ENCODE peak calls at places on chromosomes 2 and 18, in seven cellular contexts. One of them, this sample, is unnamed.

GRCh38 chr2:79982445-79982844 is 322.1 kb downstream of the LRRTM1 start:
- DNase-seq in AG10803: no peak
- DNase-seq in activated naive CD4-positive, alpha-beta T cell treated with anti-CD3 and anti-CD28 coated beads, Interleukin-2, amount 50 U/mL, for 72 hours: no peak
- DNase-seq in NCI-H1092: no peak
- DNase-seq in HCT116: no peak
- DNase-seq in stimulated activated CD4-positive, alpha-beta T cell treated with anti-CD3 and anti-CD28 coated beads, Interleukin-1b, Interleukin-23, amount 100 ng/mL, for 48 hours: no peak
- DNase-seq in NCI-H524 treated with DMSO at 0.1 percent for 48 hours: no peak
- DNase-seq in this sample: no peak

GRCh38 chr2:70420740-70421139 is 118.9 kb upstream of the FAM136A start:
- DNase-seq in AG10803: no peak
- DNase-seq in activated naive CD4-positive, alpha-beta T cell treated with anti-CD3 and anti-CD28 coated beads, Interleukin-2, amount 50 U/mL, for 72 hours: no peak
- DNase-seq in NCI-H1092: no peak
- DNase-seq in HCT116: no peak
- DNase-seq in stimulated activated CD4-positive, alpha-beta T cell treated with anti-CD3 and anti-CD28 coated beads, Interleukin-1b, Interleukin-23, amount 100 ng/mL, for 48 hours: no peak
- DNase-seq in NCI-H524 treated with DMSO at 0.1 percent for 48 hours: no peak
- DNase-seq in this sample: no peak

GRCh38 chr2:9230051-9230802 is 23.6 kb downstream of the ASAP2 start:
- DNase-seq in AG10803: peak; percentile 73
- DNase-seq in activated naive CD4-positive, alpha-beta T cell treated with anti-CD3 and anti-CD28 coated beads, Interleukin-2, amount 50 U/mL, for 72 hours: no peak
- DNase-seq in NCI-H1092: no peak
- DNase-seq in HCT116: no peak
- DNase-seq in stimulated activated CD4-positive, alpha-beta T cell treated with anti-CD3 and anti-CD28 coated beads, Interleukin-1b, Interleukin-23, amount 100 ng/mL, for 48 hours: no peak
- DNase-seq in NCI-H524 treated with DMSO at 0.1 percent for 48 hours: no peak
- DNase-seq in this sample: no peak

GRCh38 chr2:42368817-42369550 is 8.0 kb upstream of the COX7A2L start:
- DNase-seq in AG10803: no peak
- DNase-seq in activated naive CD4-positive, alpha-beta T cell treated with anti-CD3 and anti-CD28 coated beads, Interleukin-2, amount 50 U/mL, for 72 hours: no peak
- DNase-seq in NCI-H1092: peak; percentile 19
- DNase-seq in HCT116: no peak
- DNase-seq in stimulated activated CD4-positive, alpha-beta T cell treated with anti-CD3 and anti-CD28 coated beads, Interleukin-1b, Interleukin-23, amount 100 ng/mL, for 48 hours: no peak
- DNase-seq in NCI-H524 treated with DMSO at 0.1 percent for 48 hours: no peak
- DNase-seq in this sample: no peak

GRCh38 chr2:69831354-69831905 is 2.0 kb downstream of the GMCL1 start:
- DNase-seq in AG10803: no peak
- DNase-seq in activated naive CD4-positive, alpha-beta T cell treated with anti-CD3 and anti-CD28 coated beads, Interleukin-2, amount 50 U/mL, for 72 hours: no peak
- DNase-seq in NCI-H1092: no peak
- DNase-seq in HCT116: no peak
- DNase-seq in stimulated activated CD4-positive, alpha-beta T cell treated with anti-CD3 and anti-CD28 coated beads, Interleukin-1b, Interleukin-23, amount 100 ng/mL, for 48 hours: no peak
- DNase-seq in NCI-H524 treated with DMSO at 0.1 percent for 48 hours: no peak
- DNase-seq in this sample: no peak

GRCh38 chr18:9757851-9758587 is 49.9 kb downstream of the RAB31 start:
- DNase-seq in AG10803: peak; percentile 57
- DNase-seq in activated naive CD4-positive, alpha-beta T cell treated with anti-CD3 and anti-CD28 coated beads, Interleukin-2, amount 50 U/mL, for 72 hours: no peak
- DNase-seq in NCI-H1092: no peak
- DNase-seq in HCT116: no peak
- DNase-seq in stimulated activated CD4-positive, alpha-beta T cell treated with anti-CD3 and anti-CD28 coated beads, Interleukin-1b, Interleukin-23, amount 100 ng/mL, for 48 hours: no peak
- DNase-seq in NCI-H524 treated with DMSO at 0.1 percent for 48 hours: no peak
- DNase-seq in this sample: no peak

GRCh38 chr2:238321467-238321866 is 1.1 kb downstream of the TRAF3IP1 start:
- DNase-seq in AG10803: no peak
- DNase-seq in activated naive CD4-positive, alpha-beta T cell treated with anti-CD3 and anti-CD28 coated beads, Interleukin-2, amount 50 U/mL, for 72 hours: no peak
- DNase-seq in NCI-H1092: no peak
- DNase-seq in HCT116: no peak
- DNase-seq in stimulated activated CD4-positive, alpha-beta T cell treated with anti-CD3 and anti-CD28 coated beads, Interleukin-1b, Interleukin-23, amount 100 ng/mL, for 48 hours: no peak
- DNase-seq in NCI-H524 treated with DMSO at 0.1 percent for 48 hours: no peak
- DNase-seq in this sample: no peak

GRCh38 chr2:102803041-102803896 is 41.4 kb downstream of the TMEM182 start:
- DNase-seq in AG10803: no peak
- DNase-seq in activated naive CD4-positive, alpha-beta T cell treated with anti-CD3 and anti-CD28 coated beads, Interleukin-2, amount 50 U/mL, for 72 hours: no peak
- DNase-seq in NCI-H1092: no peak
- DNase-seq in HCT116: no peak
- DNase-seq in stimulated activated CD4-positive, alpha-beta T cell treated with anti-CD3 and anti-CD28 coated beads, Interleukin-1b, Interleukin-23, amount 100 ng/mL, for 48 hours: no peak
- DNase-seq in NCI-H524 treated with DMSO at 0.1 percent for 48 hours: no peak
- DNase-seq in this sample: no peak

GRCh38 chr2:71925268-71926097 is 222.2 kb downstream of the CYP26B1 start:
- DNase-seq in AG10803: no peak
- DNase-seq in activated naive CD4-positive, alpha-beta T cell treated with anti-CD3 and anti-CD28 coated beads, Interleukin-2, amount 50 U/mL, for 72 hours: no peak
- DNase-seq in NCI-H1092: no peak
- DNase-seq in HCT116: no peak
- DNase-seq in stimulated activated CD4-positive, alpha-beta T cell treated with anti-CD3 and anti-CD28 coated beads, Interleukin-1b, Interleukin-23, amount 100 ng/mL, for 48 hours: no peak
- DNase-seq in NCI-H524 treated with DMSO at 0.1 percent for 48 hours: no peak
- DNase-seq in this sample: no peak

GRCh38 chr2:110157153-110157793 is 41.7 kb upstream of the MALL start:
- DNase-seq in AG10803: peak; percentile 64
- DNase-seq in activated naive CD4-positive, alpha-beta T cell treated with anti-CD3 and anti-CD28 coated beads, Interleukin-2, amount 50 U/mL, for 72 hours: no peak
- DNase-seq in NCI-H1092: peak; percentile 1
- DNase-seq in HCT116: peak; percentile 66
- DNase-seq in stimulated activated CD4-positive, alpha-beta T cell treated with anti-CD3 and anti-CD28 coated beads, Interleukin-1b, Interleukin-23, amount 100 ng/mL, for 48 hours: no peak
- DNase-seq in NCI-H524 treated with DMSO at 0.1 percent for 48 hours: no peak
- DNase-seq in this sample: peak; percentile 67

GRCh38 chr2:9753665-9754531 is 89.4 kb upstream of the TAF1B start:
- DNase-seq in AG10803: no peak
- DNase-seq in activated naive CD4-positive, alpha-beta T cell treated with anti-CD3 and anti-CD28 coated beads, Interleukin-2, amount 50 U/mL, for 72 hours: peak; percentile 46
- DNase-seq in NCI-H1092: no peak
- DNase-seq in HCT116: no peak
- DNase-seq in stimulated activated CD4-positive, alpha-beta T cell treated with anti-CD3 and anti-CD28 coated beads, Interleukin-1b, Interleukin-23, amount 100 ng/mL, for 48 hours: peak; percentile 72
- DNase-seq in NCI-H524 treated with DMSO at 0.1 percent for 48 hours: no peak
- DNase-seq in this sample: no peak

GRCh38 chr2:172223601-172224054 is 120.9 kb upstream of the DLX2 start:
- DNase-seq in AG10803: no peak
- DNase-seq in activated naive CD4-positive, alpha-beta T cell treated with anti-CD3 and anti-CD28 coated beads, Interleukin-2, amount 50 U/mL, for 72 hours: no peak
- DNase-seq in NCI-H1092: no peak
- DNase-seq in HCT116: no peak
- DNase-seq in stimulated activated CD4-positive, alpha-beta T cell treated with anti-CD3 and anti-CD28 coated beads, Interleukin-1b, Interleukin-23, amount 100 ng/mL, for 48 hours: no peak
- DNase-seq in NCI-H524 treated with DMSO at 0.1 percent for 48 hours: no peak
- DNase-seq in this sample: no peak

GRCh38 chr2:24766609-24767008 is 26.6 kb downstream of the PTRHD1 start:
- DNase-seq in AG10803: no peak
- DNase-seq in activated naive CD4-positive, alpha-beta T cell treated with anti-CD3 and anti-CD28 coated beads, Interleukin-2, amount 50 U/mL, for 72 hours: peak; percentile 9
- DNase-seq in NCI-H1092: no peak
- DNase-seq in HCT116: no peak
- DNase-seq in stimulated activated CD4-positive, alpha-beta T cell treated with anti-CD3 and anti-CD28 coated beads, Interleukin-1b, Interleukin-23, amount 100 ng/mL, for 48 hours: peak; percentile 8
- DNase-seq in NCI-H524 treated with DMSO at 0.1 percent for 48 hours: no peak
- DNase-seq in this sample: no peak

GRCh38 chr2:70133521-70134348 is 46.5 kb downstream of the PCBP1 start:
- DNase-seq in AG10803: no peak
- DNase-seq in activated naive CD4-positive, alpha-beta T cell treated with anti-CD3 and anti-CD28 coated beads, Interleukin-2, amount 50 U/mL, for 72 hours: no peak
- DNase-seq in NCI-H1092: peak; percentile 42
- DNase-seq in HCT116: no peak
- DNase-seq in stimulated activated CD4-positive, alpha-beta T cell treated with anti-CD3 and anti-CD28 coated beads, Interleukin-1b, Interleukin-23, amount 100 ng/mL, for 48 hours: no peak
- DNase-seq in NCI-H524 treated with DMSO at 0.1 percent for 48 hours: no peak
- DNase-seq in this sample: no peak

GRCh38 chr18:43793910-43794309 is 516.6 kb upstream of the SYT4 start:
- DNase-seq in AG10803: no peak
- DNase-seq in activated naive CD4-positive, alpha-beta T cell treated with anti-CD3 and anti-CD28 coated beads, Interleukin-2, amount 50 U/mL, for 72 hours: no peak
- DNase-seq in NCI-H1092: no peak
- DNase-seq in HCT116: no peak
- DNase-seq in stimulated activated CD4-positive, alpha-beta T cell treated with anti-CD3 and anti-CD28 coated beads, Interleukin-1b, Interleukin-23, amount 100 ng/mL, for 48 hours: no peak
- DNase-seq in NCI-H524 treated with DMSO at 0.1 percent for 48 hours: no peak
- DNase-seq in this sample: no peak

GRCh38 chr2:71927757-71928715 is 219.6 kb downstream of the CYP26B1 start:
- DNase-seq in AG10803: no peak
- DNase-seq in activated naive CD4-positive, alpha-beta T cell treated with anti-CD3 and anti-CD28 coated beads, Interleukin-2, amount 50 U/mL, for 72 hours: no peak
- DNase-seq in NCI-H1092: no peak
- DNase-seq in HCT116: no peak
- DNase-seq in stimulated activated CD4-positive, alpha-beta T cell treated with anti-CD3 and anti-CD28 coated beads, Interleukin-1b, Interleukin-23, amount 100 ng/mL, for 48 hours: no peak
- DNase-seq in NCI-H524 treated with DMSO at 0.1 percent for 48 hours: no peak
- DNase-seq in this sample: no peak

GRCh38 chr18:12048827-12049175 is 44.8 kb upstream of the ANKRD62 start:
- DNase-seq in AG10803: peak; percentile 52
- DNase-seq in activated naive CD4-positive, alpha-beta T cell treated with anti-CD3 and anti-CD28 coated beads, Interleukin-2, amount 50 U/mL, for 72 hours: no peak
- DNase-seq in NCI-H1092: no peak
- DNase-seq in HCT116: no peak
- DNase-seq in stimulated activated CD4-positive, alpha-beta T cell treated with anti-CD3 and anti-CD28 coated beads, Interleukin-1b, Interleukin-23, amount 100 ng/mL, for 48 hours: no peak
- DNase-seq in NCI-H524 treated with DMSO at 0.1 percent for 48 hours: no peak
- DNase-seq in this sample: no peak

GRCh38 chr2:200222837-200223236 is 83.7 kb upstream of the SPATS2L start:
- DNase-seq in AG10803: no peak
- DNase-seq in activated naive CD4-positive, alpha-beta T cell treated with anti-CD3 and anti-CD28 coated beads, Interleukin-2, amount 50 U/mL, for 72 hours: no peak
- DNase-seq in NCI-H1092: no peak
- DNase-seq in HCT116: no peak
- DNase-seq in stimulated activated CD4-positive, alpha-beta T cell treated with anti-CD3 and anti-CD28 coated beads, Interleukin-1b, Interleukin-23, amount 100 ng/mL, for 48 hours: no peak
- DNase-seq in NCI-H524 treated with DMSO at 0.1 percent for 48 hours: no peak
- DNase-seq in this sample: no peak

GRCh38 chr2:26461601-26462023 is 16.3 kb downstream of the OTOF start:
- DNase-seq in AG10803: no peak
- DNase-seq in activated naive CD4-positive, alpha-beta T cell treated with anti-CD3 and anti-CD28 coated beads, Interleukin-2, amount 50 U/mL, for 72 hours: no peak
- DNase-seq in NCI-H1092: no peak
- DNase-seq in HCT116: no peak
- DNase-seq in stimulated activated CD4-positive, alpha-beta T cell treated with anti-CD3 and anti-CD28 coated beads, Interleukin-1b, Interleukin-23, amount 100 ng/mL, for 48 hours: no peak
- DNase-seq in NCI-H524 treated with DMSO at 0.1 percent for 48 hours: no peak
- DNase-seq in this sample: no peak

GRCh38 chr18:27713037-27713726 is 463.7 kb downstream of the CDH2 start:
- DNase-seq in AG10803: no peak
- DNase-seq in activated naive CD4-positive, alpha-beta T cell treated with anti-CD3 and anti-CD28 coated beads, Interleukin-2, amount 50 U/mL, for 72 hours: no peak
- DNase-seq in NCI-H1092: peak; percentile 87
- DNase-seq in HCT116: no peak
- DNase-seq in stimulated activated CD4-positive, alpha-beta T cell treated with anti-CD3 and anti-CD28 coated beads, Interleukin-1b, Interleukin-23, amount 100 ng/mL, for 48 hours: no peak
- DNase-seq in NCI-H524 treated with DMSO at 0.1 percent for 48 hours: peak; percentile 23
- DNase-seq in this sample: no peak